ENCODE peak calls at places on chromosome 6, in seven cellular contexts. U is amniotic epithelial cell; V is G401; C is EH; S is activated CD4-positive, CD25-positive, alpha-beta regulatory T cell; J is non-pigmented ciliary epithelial cell; K is tibial artery. B is an unnamed sample.

GRCh38 chr6:14305131-14305530 is 187.6 kb downstream of the CD83 start:
- DNase-seq in U (no peak), V (no peak), C (no peak), S (no peak), J (no peak), K (no peak), B (no peak)

GRCh38 chr6:156582509-156582992 is 194.6 kb upstream of the ARID1B start:
- DNase-seq in U (no peak), V (no peak), C (no peak), S (no peak), J (no peak), K (no peak), B (no peak)

GRCh38 chr6:159973951-159974350 is 5.1 kb downstream of the IGF2R start:
- DNase-seq in U (peak), V (no peak), C (peak), S (no peak), J (no peak), K (no peak), B (no peak)

GRCh38 chr6:8939615-8940014 is 504.3 kb upstream of the SLC35B3 start:
- DNase-seq in U (no peak), V (no peak), C (peak), S (no peak), J (no peak), K (no peak), B (no peak)

GRCh38 chr6:30463651-30464618 is 25.4 kb upstream of the HLA-E start:
- DNase-seq in U (peak), V (no peak), C (peak), S (peak), J (no peak), K (peak), B (no peak)

GRCh38 chr6:41247882-41248707 is 19.9 kb downstream of the TREML4 start:
- DNase-seq in U (no peak), V (no peak), C (no peak), S (no peak), J (no peak), K (no peak), B (no peak)

GRCh38 chr6:11585426-11586016 is 48.0 kb downstream of the TMEM170B start:
- DNase-seq in U (peak), V (peak), C (peak), S (no peak), J (no peak), K (no peak), B (no peak)

GRCh38 chr6:108120311-108120710 is 45.5 kb upstream of the NR2E1 start:
- DNase-seq in U (no peak), V (no peak), C (no peak), S (no peak), J (no peak), K (no peak), B (no peak)

GRCh38 chr6:12271997-12272396 is 18.2 kb upstream of the EDN1 start:
- DNase-seq in U (peak), V (no peak), C (no peak), S (no peak), J (no peak), K (no peak), B (no peak)

GRCh38 chr6:12009904-12010634 is 2.0 kb upstream of the HIVEP1 start:
- DNase-seq in U (no peak), V (peak), C (peak), S (no peak), J (no peak), K (no peak), B (no peak)

GRCh38 chr6:89680551-89680950 is 42.0 kb upstream of the LYRM2 start:
- DNase-seq in U (no peak), V (peak), C (no peak), S (no peak), J (no peak), K (no peak), B (no peak)

GRCh38 chr6:159988983-159989454 is 20.1 kb downstream of the IGF2R start:
- DNase-seq in U (peak), V (no peak), C (peak), S (no peak), J (no peak), K (no peak), B (no peak)

GRCh38 chr6:109241199-109241598 is 141.1 kb downstream of the CD164 start:
- DNase-seq in U (peak), V (no peak), C (peak), S (no peak), J (no peak), K (no peak), B (no peak)

B was measured in suprapubic skin.